ENCODE peak calls at places on chromosomes 7 and 10, in eight cellular contexts. G is PC-3, U is GM23248, A is HCT116, T is hepatocyte, K is neural progenitor cell, J is MM.1S, X is SK-N-SH. D is an unnamed sample. For H3K4me1 and H3K27me3, the result is how much of the 10 kb centered on the place peaks cover.

GRCh38 chr10:95284807-95285206 is 6.0 kb downstream of the PDLIM1 start:
- DNase-seq in G (no peak), U (no peak), A (no peak), T (no peak), K (no peak), J (no peak), X (no peak), D (no peak)

GRCh38 chr7:18369011-18369410 is 126.5 kb upstream of the HDAC9 start:
- DNase-seq in G (no peak), U (no peak), A (no peak), T (no peak), K (no peak), J (no peak), X (no peak), D (no peak)

GRCh38 chr7:27170936-27171635 is 3.0 kb downstream of the HOXA10 start:
- DNase-seq in G (peak), U (peak), A (no peak), T (no peak), K (peak), J (no peak), X (no peak), D (peak)

GRCh38 chr10:128526793-128527375 is 400.7 kb upstream of the MKI67 start:
- DNase-seq in G (no peak), U (no peak), A (no peak), T (peak), K (no peak), J (no peak), X (peak), D (no peak)

GRCh38 chr7:8305104-8305503 is 43.1 kb upstream of the ICA1 start:
- DNase-seq in G (no peak), U (no peak), A (no peak), T (no peak), K (no peak), J (no peak), X (no peak), D (no peak)

GRCh38 chr10:28157379-28157778 is 145.5 kb downstream of the MPP7 start:
- DNase-seq in G (no peak), U (no peak), A (no peak), T (no peak), K (no peak), J (no peak), X (no peak), D (no peak)

GRCh38 chr10:125260260-125260659 is 99.9 kb upstream of the CTBP2 start:
- DNase-seq in G (no peak), U (no peak), A (no peak), T (no peak), K (no peak), J (no peak), X (no peak), D (no peak)

GRCh38 chr10:36114913-36115312 is 472.8 kb upstream of the FZD8 start:
- DNase-seq in G (peak), U (peak), A (no peak), T (peak), K (no peak), J (no peak), X (no peak), D (no peak)

GRCh38 chr7:40500209-40500608 is 365.4 kb downstream of the SUGCT start:
- DNase-seq in G (no peak), U (no peak), A (no peak), T (no peak), K (no peak), J (no peak), X (no peak), D (no peak)

GRCh38 chr10:77274046-77274795 is 363.4 kb downstream of the KCNMA1 start:
- DNase-seq in G (peak), U (peak), A (no peak), T (peak), K (peak), J (no peak), X (no peak), D (no peak)

GRCh38 chr10:129031233-129032150 is 435.5 kb upstream of the MGMT start:
- DNase-seq in G (peak), U (peak), A (no peak), T (peak), K (peak), J (peak), X (peak), D (peak)

GRCh38 chr7:82521906-82522445 is 78.4 kb upstream of the CACNA2D1 start:
- DNase-seq in G (peak), U (no peak), A (no peak), T (no peak), K (no peak), J (no peak), X (no peak), D (no peak)

GRCh38 chr7:44080686-44081265 is 1.6 kb downstream of the POLM start:
- DNase-seq in G (no peak), U (no peak), A (no peak), T (no peak), K (no peak), J (no peak), X (no peak), D (no peak)

GRCh38 chr10:32346134-32346550 is 816 bp downstream of the EPC1 start:
- DNase-seq in G (peak), U (peak), A (peak), T (peak), K (peak), J (peak), X (peak), D (peak)

GRCh38 chr10:110803830-110804338 is 67.8 kb upstream of the PDCD4 start:
- DNase-seq in G (peak), U (peak), A (no peak), T (peak), K (peak), J (peak), X (peak), D (peak)

GRCh38 chr10:3924344-3924743 is 139.3 kb upstream of the KLF6 start:
- DNase-seq in G (peak), U (peak), A (no peak), T (no peak), K (no peak), J (no peak), X (no peak), D (no peak)

GRCh38 chr7:112202819-112203218 is 3.4 kb downstream of the DOCK4 start:
- DNase-seq in G (peak), U (no peak), A (no peak), T (peak), K (no peak), J (peak), X (peak), D (no peak)

GRCh38 chr10:133226251-133226808 is 3.7 kb upstream of the UTF1 start:
- DNase-seq in G (peak), U (peak), A (no peak), T (no peak), K (no peak), J (no peak), X (no peak), D (peak)

GRCh38 chr7:148587076-148587475 is 3.5 kb upstream of the C7orf33 start:
- DNase-seq in G (no peak), U (no peak), A (no peak), T (no peak), K (no peak), J (peak), X (no peak), D (no peak)

GRCh38 chr10:103592186-103593021 is 98.9 kb downstream of the NEURL1 start:
- DNase-seq in G (peak), U (peak), A (peak), T (peak), K (peak), J (peak), X (peak), D (peak)

GRCh38 chr7:519429-519973 is at the start of gene PDGFA:
- DNase-seq in G (peak), U (peak), A (no peak), T (peak), K (peak), J (no peak), X (peak), D (no peak)

GRCh38 chr10:72830625-72831024 is 62.9 kb upstream of the OIT3 start:
- DNase-seq in G (no peak), U (no peak), A (no peak), T (no peak), K (no peak), J (no peak), X (no peak), D (peak)

GRCh38 chr10:72831696-72832355 is 61.7 kb upstream of the OIT3 start:
- DNase-seq in G (no peak), U (no peak), A (no peak), T (no peak), K (no peak), J (no peak), X (no peak), D (no peak)

GRCh38 chr10:72828294-72828693 is 65.2 kb upstream of the OIT3 start:
- DNase-seq in G (no peak), U (no peak), A (no peak), T (no peak), K (no peak), J (no peak), X (no peak), D (no peak)

GRCh38 chr10:72834183-72834825 is 59.2 kb upstream of the OIT3 start:
- DNase-seq in G (peak), U (peak), A (peak), T (peak), K (peak), J (peak), X (peak), D (peak)

GRCh38 chr10:72832701-72833100 is 60.8 kb upstream of the OIT3 start:
- DNase-seq in G (no peak), U (no peak), A (no peak), T (no peak), K (no peak), J (no peak), X (no peak), D (no peak)
- H3K4me1 ChIP-seq in G (under half), U (under half), A (under half), T (under half), K (under half), J (under half), X (under half), D (under half)

DNA sequence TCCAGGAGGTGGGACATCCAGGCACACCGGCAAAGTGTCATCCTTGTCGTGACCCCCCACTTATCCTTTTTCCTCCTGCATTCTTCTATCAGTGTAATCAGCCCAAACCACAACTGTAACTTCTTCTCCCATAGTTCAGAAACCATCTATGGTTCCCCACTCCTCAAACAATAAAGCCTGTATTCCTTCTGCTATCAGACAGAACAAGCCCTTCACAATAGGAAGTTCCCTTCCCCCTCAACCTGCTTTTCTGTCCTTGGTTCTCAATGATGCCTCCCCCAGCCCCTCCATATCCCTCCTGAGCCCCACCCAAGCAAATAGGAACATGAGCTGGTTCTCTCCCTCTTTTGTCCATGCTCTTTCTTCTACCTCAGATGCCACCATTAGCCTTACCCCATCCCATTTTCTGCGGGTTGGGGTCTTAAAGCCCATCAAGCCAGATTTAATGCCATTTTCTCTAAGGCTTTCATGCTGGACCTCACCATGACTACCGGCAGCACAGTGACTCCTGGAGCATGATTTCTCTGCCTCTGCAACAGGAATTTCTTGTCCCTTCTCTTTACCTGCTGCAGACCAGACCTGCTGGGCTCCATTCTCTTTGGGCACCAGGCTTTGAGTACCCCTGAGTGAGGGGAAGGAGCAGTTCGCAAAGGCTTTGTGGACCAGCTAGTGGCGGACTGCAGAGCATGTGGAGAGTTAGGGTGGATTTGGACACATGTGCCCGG is 92.8 kb upstream of the PAX2 start:
- DNase-seq in G (no peak), U (no peak), A (no peak), T (no peak), K (no peak), J (no peak), X (no peak), D (no peak)
- TF ChIP-seq EZH2phosphoT487 in G (no peak), U (no peak), A (no peak), T (no peak), K (no peak), J (no peak), X (no peak), D (no peak)

GRCh38 chr7:45698527-45699309 is 124.5 kb downstream of the ADCY1 start:
- DNase-seq in G (no peak), U (no peak), A (no peak), T (no peak), K (no peak), J (no peak), X (no peak), D (no peak)
- H3K27me3 ChIP-seq in G (under half), U (under half), A (under half), T (under half), K (under half), J (under half), X (under half), D (under half)

GRCh38 chr7:91636129-91636724 is 244.3 kb downstream of the MTERF1 start:
- DNase-seq in G (peak), U (peak), A (peak), T (peak), K (peak), J (peak), X (no peak), D (peak)
- H3K4me1 ChIP-seq in G (under half), U (under half), A (under half), T (under half), K (under half), J (under half), X (under half), D (under half)

DNA sequence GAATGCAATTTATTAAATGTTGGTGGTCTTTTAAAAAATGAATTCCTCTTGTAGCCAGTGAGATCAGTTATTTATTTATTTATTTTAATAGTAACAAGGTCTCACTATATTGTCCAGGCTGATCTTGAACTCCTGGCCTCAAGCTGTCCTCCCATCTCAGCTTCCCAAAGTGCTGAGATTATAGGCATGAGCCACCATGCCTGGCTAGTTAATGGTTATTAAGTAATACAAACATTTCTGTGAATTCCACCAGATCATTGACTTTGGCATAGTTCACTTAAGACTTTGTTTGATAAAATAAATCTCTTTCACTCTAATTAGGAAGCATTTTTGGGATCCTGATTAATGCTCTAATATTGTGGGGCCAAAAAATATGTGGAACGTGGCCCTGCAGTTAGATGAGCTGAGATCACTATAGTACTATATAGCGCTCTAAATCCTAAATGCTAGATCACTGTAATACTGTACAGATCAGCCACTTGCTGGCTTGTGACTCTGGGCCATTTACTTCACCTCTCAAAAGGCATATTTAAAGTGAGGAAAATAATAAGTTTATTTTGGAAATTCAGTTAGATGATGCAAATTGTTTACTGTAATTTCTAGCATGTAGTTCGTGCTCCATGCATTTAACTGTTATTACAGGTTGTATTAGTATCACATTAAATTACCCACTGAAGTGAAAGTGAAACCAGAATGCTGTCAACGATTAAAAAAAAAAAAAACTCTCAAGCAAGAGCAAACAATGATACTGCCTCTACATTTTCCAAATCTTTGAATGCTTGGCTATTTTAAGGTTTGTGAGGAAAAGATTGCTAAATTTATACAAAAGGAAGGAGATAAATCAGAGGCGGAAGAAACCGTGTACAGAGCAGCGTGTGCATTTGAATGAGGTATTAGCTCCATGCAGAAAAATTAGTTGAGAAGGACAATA is 15.9 kb upstream of the FAS start:
- DNase-seq in G (peak), U (peak), A (no peak), T (no peak), K (no peak), J (peak), X (no peak), D (no peak)
- TF ChIP-seq EZH2phosphoT487 in G (no peak), U (no peak), A (no peak), T (no peak), K (no peak), J (no peak), X (no peak), D (no peak)

GRCh38 chr10:66151346-66151745 is 774.5 kb upstream of the LRRTM3 start:
- DNase-seq in G (peak), U (peak), A (no peak), T (no peak), K (no peak), J (no peak), X (no peak), D (no peak)

GRCh38 chr10:66148312-66148711 is 777.5 kb upstream of the LRRTM3 start:
- DNase-seq in G (no peak), U (no peak), A (no peak), T (no peak), K (no peak), J (no peak), X (no peak), D (no peak)
- H3K27me3 ChIP-seq in G (under half), U (under half), A (under half), T (under half), K (under half), J (under half), X (under half), D (under half)

GRCh38 chr7:135151162-135151932 is 3.5 kb downstream of the TMEM140 start:
- DNase-seq in G (no peak), U (no peak), A (no peak), T (no peak), K (no peak), J (no peak), X (no peak), D (no peak)
- H3K4me1 ChIP-seq in G (under half), U (under half), A (under half), T (under half), K (under half), J (under half), X (under half), D (under half)

GRCh38 chr7:96016056-96016455 is 243.7 kb downstream of the DYNC1I1 start:
- DNase-seq in G (no peak), U (peak), A (no peak), T (no peak), K (no peak), J (no peak), X (no peak), D (no peak)
- TF ChIP-seq EZH2phosphoT487 in G (no peak), U (no peak), A (no peak), T (no peak), K (no peak), J (no peak), X (no peak), D (no peak)

GRCh38 chr10:101769541-101770180 is 6.3 kb downstream of the FGF8 start:
- DNase-seq in G (no peak), U (no peak), A (no peak), T (no peak), K (no peak), J (no peak), X (peak), D (peak)
- H3K27me3 ChIP-seq in G (under half), U (under half), A (under half), T (half or more), K (under half), J (half or more), X (under half), D (under half)

GRCh38 chr10:70588255-70588654 is 14.3 kb downstream of the PRF1 start:
- DNase-seq in G (no peak), U (no peak), A (no peak), T (no peak), K (no peak), J (no peak), X (no peak), D (no peak)

GRCh38 chr10:70589762-70590662 is 12.5 kb downstream of the PRF1 start:
- DNase-seq in G (no peak), U (peak), A (no peak), T (peak), K (no peak), J (no peak), X (no peak), D (no peak)

GRCh38 chr10:70590663-70591416 is 11.7 kb downstream of the PRF1 start:
- DNase-seq in G (no peak), U (no peak), A (no peak), T (no peak), K (no peak), J (no peak), X (no peak), D (no peak)

GRCh38 chr10:70587045-70587658 is 15.4 kb downstream of the PRF1 start:
- DNase-seq in G (no peak), U (no peak), A (no peak), T (no peak), K (no peak), J (no peak), X (no peak), D (no peak)

GRCh38 chr10:70588852-70589570 is 13.5 kb downstream of the PRF1 start:
- DNase-seq in G (no peak), U (no peak), A (no peak), T (no peak), K (no peak), J (no peak), X (no peak), D (no peak)
- H3K4me1 ChIP-seq in G (under half), U (under half), A (under half), T (under half), K (under half), J (under half), X (under half), D (under half)